ENCODE peak calls at places on chromosome 11, in six cellular contexts. Y is stomach, F is IMR-90, N is prostate gland, R is ovary, T is uterus. P is an unnamed sample.

GRCh38 chr11:112652786-112653390 is 308.3 kb upstream of the NCAM1 start:
- DNase-seq in Y (no peak), F (peak), N (no peak), R (no peak), T (no peak), P (no peak)

GRCh38 chr11:72641900-72642814 is 32.1 kb downstream of the PDE2A start:
- DNase-seq in Y (peak), F (no peak), N (peak), R (peak), T (peak), P (no peak)

GRCh38 chr11:14384338-14384737 is 25.4 kb upstream of the RRAS2 start:
- DNase-seq in Y (no peak), F (peak), N (no peak), R (no peak), T (no peak), P (no peak)

GRCh38 chr11:73381589-73381988 is 5.4 kb downstream of the RELT start:
- DNase-seq in Y (no peak), F (no peak), N (no peak), R (no peak), T (no peak), P (no peak)

GRCh38 chr11:57800444-57801184 is 39.0 kb downstream of the CTNND1 start:
- DNase-seq in Y (no peak), F (peak), N (peak), R (no peak), T (no peak), P (no peak)

GRCh38 chr11:125001849-125002248 is 47.8 kb downstream of the CCDC15 start:
- DNase-seq in Y (no peak), F (no peak), N (no peak), R (no peak), T (no peak), P (no peak)

GRCh38 chr11:62882428-62882742 is 1.7 kb downstream of the SLC3A2 start:
- DNase-seq in Y (no peak), F (no peak), N (no peak), R (no peak), T (no peak), P (no peak)

GRCh38 chr11:77057938-77058474 is 8.8 kb upstream of the CAPN5 start:
- DNase-seq in Y (no peak), F (no peak), N (no peak), R (no peak), T (no peak), P (no peak)

GRCh38 chr11:44304091-44305084 is 5.6 kb downstream of the ALX4 start:
- DNase-seq in Y (no peak), F (no peak), N (no peak), R (no peak), T (no peak), P (no peak)

GRCh38 chr11:16986434-16987204 is 27.6 kb downstream of the PLEKHA7 start:
- DNase-seq in Y (peak), F (no peak), N (peak), R (peak), T (no peak), P (no peak)

GRCh38 chr11:78698612-78699011 is 123.9 kb upstream of the NARS2 start:
- DNase-seq in Y (no peak), F (peak), N (no peak), R (no peak), T (no peak), P (peak)

GRCh38 chr11:7597620-7598019 is 75.7 kb downstream of the CYB5R2 start:
- DNase-seq in Y (peak), F (no peak), N (peak), R (no peak), T (no peak), P (no peak)

GRCh38 chr11:107961480-107961879 is 33.2 kb downstream of the RAB39A start:
- DNase-seq in Y (no peak), F (no peak), N (no peak), R (no peak), T (no peak), P (no peak)

GRCh38 chr11:12416552-12416951 is 39.2 kb downstream of the PARVA start:
- DNase-seq in Y (no peak), F (no peak), N (no peak), R (no peak), T (no peak), P (no peak)

GRCh38 chr11:12415567-12415966 is 38.2 kb downstream of the PARVA start:
- DNase-seq in Y (no peak), F (no peak), N (no peak), R (no peak), T (no peak), P (no peak)

GRCh38 chr11:12418019-12418611 is 40.7 kb downstream of the PARVA start:
- DNase-seq in Y (no peak), F (peak), N (no peak), R (no peak), T (peak), P (no peak)

GRCh38 chr11:12421386-12421785 is 44.0 kb downstream of the PARVA start:
- DNase-seq in Y (no peak), F (no peak), N (no peak), R (no peak), T (no peak), P (no peak)

GRCh38 chr11:12420706-12421105 is 43.3 kb downstream of the PARVA start:
- DNase-seq in Y (no peak), F (no peak), N (no peak), R (no peak), T (no peak), P (no peak)
- H3K27ac ChIP-seq in Y (no peak), F (no peak), N (no peak), R (no peak), T (no peak), P (no peak)

DNA sequence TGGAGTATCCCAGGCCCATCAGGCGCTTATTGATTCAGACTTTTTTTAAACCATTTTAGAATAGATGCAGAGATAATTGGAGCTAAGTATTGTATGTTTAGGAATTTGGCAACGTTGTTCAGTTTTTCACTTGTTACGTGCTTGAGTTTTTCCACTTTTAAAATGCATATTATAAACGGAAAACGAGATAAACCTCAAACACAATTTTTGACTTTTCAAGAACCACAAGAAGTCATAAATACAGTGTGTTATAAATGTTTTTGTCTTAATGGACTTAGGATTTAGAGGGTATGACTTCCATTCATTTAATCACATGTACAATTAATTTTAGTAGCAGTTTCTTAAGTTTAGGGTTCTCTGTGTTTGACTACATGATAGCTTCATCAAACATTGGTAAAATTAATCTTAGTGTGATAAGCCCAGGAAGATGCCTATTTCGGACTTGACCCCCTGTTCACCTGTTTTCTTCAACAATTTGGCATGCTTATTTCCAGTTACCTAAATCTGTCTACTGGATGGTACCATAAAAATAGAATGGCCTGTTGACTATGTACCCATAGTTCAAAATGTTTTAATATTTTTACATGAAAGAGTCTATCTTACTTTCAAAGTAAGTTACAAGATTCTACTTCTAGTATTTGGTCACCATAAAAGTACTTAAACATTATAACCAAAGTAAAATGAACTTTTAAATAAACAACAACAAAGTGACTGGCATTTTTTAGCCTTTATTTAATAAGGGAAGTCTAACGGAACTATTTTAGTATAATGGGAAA is 1.3 kb downstream of the ZC3H12C start:
- DNase-seq in Y (no peak), F (no peak), N (no peak), R (no peak), T (no peak), P (no peak)
- H3K4me3 ChIP-seq in Y (peak), F (peak), N (peak), R (peak), T (peak), P (no peak)

GRCh38 chr11:86938203-86938899 is 16.8 kb downstream of the FZD4 start:
- DNase-seq in Y (no peak), F (no peak), N (no peak), R (no peak), T (no peak), P (no peak)
- TF ChIP-seq POLR2A in Y (no peak), F (no peak), N (no peak), R (no peak), T (no peak), P (no peak)

DNA sequence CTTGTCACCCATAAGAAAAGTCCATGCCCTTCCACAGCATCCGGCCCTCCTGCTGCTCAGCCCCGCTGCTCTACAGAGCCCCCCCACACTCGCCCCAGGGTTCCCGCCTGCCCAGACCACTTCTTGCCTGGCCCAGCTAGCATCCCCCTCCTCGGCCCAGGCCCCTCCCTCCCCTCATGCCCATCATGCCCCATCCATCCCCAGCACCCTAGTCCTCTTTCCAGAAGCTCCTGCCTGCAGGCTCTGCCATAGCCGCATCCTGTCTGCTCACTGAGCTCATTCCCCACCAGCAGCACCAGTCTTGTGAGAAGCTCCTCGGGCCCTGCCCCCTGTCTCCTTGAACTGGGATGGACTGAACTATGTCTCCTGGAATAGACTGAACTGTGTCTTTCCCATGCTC is 54.5 kb downstream of the LINC01488 start:
- DNase-seq in Y (no peak), F (no peak), N (no peak), R (no peak), T (no peak), P (no peak)
- H3K27ac ChIP-seq in Y (no peak), F (no peak), N (no peak), R (no peak), T (no peak), P (no peak)

GRCh38 chr11:33734441-33735165 is 1.6 kb downstream of the CD59 start:
- DNase-seq in Y (peak), F (no peak), N (no peak), R (peak), T (no peak), P (peak)

GRCh38 chr11:33735166-33735425 is 1.1 kb downstream of the CD59 start:
- DNase-seq in Y (no peak), F (no peak), N (no peak), R (no peak), T (no peak), P (no peak)

GRCh38 chr11:33732176-33732575 is 4.0 kb downstream of the CD59 start:
- DNase-seq in Y (no peak), F (no peak), N (no peak), R (no peak), T (no peak), P (no peak)

GRCh38 chr11:33735426-33736147 is 636 bp downstream of the CD59 start:
- DNase-seq in Y (peak), F (no peak), N (peak), R (peak), T (no peak), P (peak)

GRCh38 chr11:33733978-33734377 is 2.2 kb downstream of the CD59 start:
- DNase-seq in Y (no peak), F (no peak), N (no peak), R (no peak), T (no peak), P (no peak)
- H3K4me3 ChIP-seq in Y (peak), F (peak), N (peak), R (peak), T (peak), P (peak)

GRCh38 chr11:114301088-114301487 is 4.9 kb downstream of the NNMT start:
- DNase-seq in Y (no peak), F (no peak), N (no peak), R (no peak), T (no peak), P (no peak)

GRCh38 chr11:114302663-114303062 is 6.5 kb downstream of the NNMT start:
- DNase-seq in Y (no peak), F (no peak), N (no peak), R (no peak), T (no peak), P (no peak)

GRCh38 chr11:114304969-114305368 is 8.8 kb downstream of the NNMT start:
- DNase-seq in Y (no peak), F (no peak), N (no peak), R (no peak), T (no peak), P (no peak)

GRCh38 chr11:114304065-114304464 is 7.9 kb downstream of the NNMT start:
- DNase-seq in Y (no peak), F (no peak), N (no peak), R (no peak), T (no peak), P (no peak)

DNA sequence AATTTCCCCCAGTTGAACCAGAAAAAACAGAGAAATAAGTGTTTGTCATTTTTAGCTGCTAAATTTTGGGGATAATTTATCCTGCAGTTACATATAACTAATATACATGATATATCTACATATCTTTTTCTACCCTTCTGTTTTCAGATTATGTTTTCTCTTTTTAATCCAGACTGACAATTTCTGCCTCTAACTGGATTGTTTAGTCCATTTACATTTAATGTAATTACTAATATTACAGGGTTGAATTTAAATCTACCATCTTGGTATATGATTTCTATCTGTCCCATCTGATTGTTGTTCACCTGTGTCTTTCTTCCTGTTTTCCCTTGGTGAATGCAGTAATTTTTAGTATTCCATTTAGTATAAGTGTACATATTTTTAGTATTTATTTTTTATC is 5.7 kb downstream of the NNMT start:
- DNase-seq in Y (no peak), F (no peak), N (no peak), R (no peak), T (no peak), P (no peak)
- TF ChIP-seq POLR2A in Y (no peak), F (no peak), N (no peak), R (no peak), T (no peak), P (no peak)

GRCh38 chr11:120021978-120022377 is 115.9 kb downstream of the TRIM29 start:
- DNase-seq in Y (no peak), F (no peak), N (no peak), R (no peak), T (no peak), P (no peak)
- H3K27ac ChIP-seq in Y (no peak), F (no peak), N (no peak), R (no peak), T (no peak), P (no peak)

GRCh38 chr11:68809506-68809905 is 32.2 kb downstream of the CPT1A start:
- DNase-seq in Y (no peak), F (no peak), N (no peak), R (no peak), T (no peak), P (no peak)

GRCh38 chr11:68812526-68812925 is 29.2 kb downstream of the CPT1A start:
- DNase-seq in Y (no peak), F (no peak), N (no peak), R (no peak), T (no peak), P (no peak)

GRCh38 chr11:68810164-68810563 is 31.6 kb downstream of the CPT1A start:
- DNase-seq in Y (peak), F (no peak), N (peak), R (no peak), T (no peak), P (peak)

GRCh38 chr11:68806931-68807844 is 34.5 kb downstream of the CPT1A start:
- DNase-seq in Y (no peak), F (peak), N (no peak), R (no peak), T (no peak), P (peak)

DNA sequence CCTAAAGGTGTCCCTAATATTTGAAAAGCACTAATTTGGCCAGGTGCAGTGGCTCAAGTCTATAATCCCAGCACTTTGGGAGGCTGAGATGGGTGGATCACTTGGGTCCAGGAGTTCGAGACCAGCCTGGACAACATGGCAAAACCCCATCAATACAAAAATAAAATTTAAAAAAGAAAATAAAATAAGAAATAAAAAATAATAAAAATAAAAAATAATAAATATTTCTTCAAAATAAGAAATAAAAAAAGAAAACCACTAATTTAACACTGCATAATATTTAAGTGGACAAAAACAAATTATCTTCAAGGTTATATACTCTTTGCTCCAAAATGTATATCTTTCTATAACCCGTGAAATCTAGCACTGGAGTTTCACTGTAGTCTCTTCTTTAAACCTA is 32.9 kb downstream of the CPT1A start:
- DNase-seq in Y (no peak), F (no peak), N (no peak), R (no peak), T (no peak), P (no peak)
- H3K4me3 ChIP-seq in Y (no peak), F (no peak), N (no peak), R (no peak), T (no peak), P (no peak)

GRCh38 chr11:96319901-96320656 is 22.9 kb downstream of the MAML2 start:
- DNase-seq in Y (no peak), F (no peak), N (no peak), R (no peak), T (no peak), P (no peak)

GRCh38 chr11:96323643-96323985 is 19.4 kb downstream of the MAML2 start:
- DNase-seq in Y (no peak), F (no peak), N (no peak), R (no peak), T (no peak), P (no peak)

GRCh38 chr11:96324912-96325311 is 18.1 kb downstream of the MAML2 start:
- DNase-seq in Y (no peak), F (peak), N (no peak), R (no peak), T (no peak), P (no peak)

GRCh38 chr11:96321066-96321465 is 21.9 kb downstream of the MAML2 start:
- DNase-seq in Y (no peak), F (no peak), N (no peak), R (no peak), T (no peak), P (no peak)

DNA sequence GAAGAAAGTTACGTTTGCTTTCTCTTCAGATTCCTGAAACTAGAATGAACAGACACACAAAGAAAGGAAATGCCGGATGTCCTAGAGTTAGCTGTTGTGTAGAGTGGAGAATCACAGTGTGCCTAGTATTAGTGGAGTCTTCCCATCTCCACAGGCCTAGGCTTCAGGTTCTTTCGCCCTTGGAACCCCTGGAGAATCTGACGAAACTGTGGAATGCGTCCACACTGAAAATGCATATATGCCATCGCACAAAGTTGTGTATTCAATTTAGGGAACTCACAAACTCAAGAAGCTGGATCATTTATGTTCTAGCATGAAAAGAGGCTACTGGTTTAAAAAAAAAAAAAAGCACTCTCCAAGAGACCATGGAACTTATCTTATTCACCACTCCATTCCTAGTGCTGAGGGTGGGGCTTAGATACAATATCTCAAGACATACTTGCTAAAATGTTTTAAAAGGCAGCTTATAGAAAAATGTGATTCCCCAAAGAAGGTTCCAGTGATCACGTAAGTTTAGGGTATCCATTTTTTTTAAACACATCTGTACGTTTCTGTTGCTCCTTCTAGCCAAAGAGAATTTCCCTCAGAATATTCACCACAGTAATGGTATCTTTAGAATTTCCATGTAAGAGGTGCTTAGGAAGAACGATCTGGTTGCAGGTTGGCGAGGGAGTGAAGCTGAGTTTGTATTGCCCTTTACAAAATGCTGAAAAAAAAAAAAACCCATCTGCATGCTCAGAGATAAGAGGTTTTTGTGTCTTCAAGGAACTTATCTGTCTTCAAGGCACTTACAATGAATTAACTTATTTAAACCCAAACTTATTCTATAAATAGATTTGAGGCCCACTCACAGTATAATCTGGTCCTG is 20.0 kb downstream of the MAML2 start:
- DNase-seq in Y (no peak), F (no peak), N (no peak), R (no peak), T (no peak), P (no peak)
- TF ChIP-seq POLR2A in Y (no peak), F (no peak), N (no peak), R (no peak), T (no peak), P (no peak)